ENCODE peak calls at places on chromosomes 11 and 22, in six cellular contexts. U is HCT116; T is heart left ventricle; X is HL-60; Q is naive thymus-derived CD4-positive, alpha-beta T cell; P is fibroblast of lung. J is an unnamed sample.

GRCh38 chr11:68844376-68844775 is 2.7 kb upstream of the CPT1A start:
- DNase-seq in U (no peak), T (no peak), X (no peak), Q (no peak), P (no peak), J (no peak)

GRCh38 chr11:102410382-102410784 is 42.2 kb downstream of the TMEM123 start:
- DNase-seq in U (no peak), T (no peak), X (no peak), Q (no peak), P (peak; percentile 57), J (no peak)

GRCh38 chr11:12687740-12688139 is 13.5 kb downstream of the TEAD1 start:
- DNase-seq in U (no peak), T (no peak), X (no peak), Q (no peak), P (no peak), J (no peak)

GRCh38 chr22:49618689-49618953 is 209.1 kb downstream of the BRD1 start:
- DNase-seq in U (no peak), T (no peak), X (no peak), Q (no peak), P (no peak), J (no peak)

GRCh38 chr22:48539261-48539660 is 1288.4 kb downstream of the BRD1 start:
- DNase-seq in U (no peak), T (no peak), X (no peak), Q (no peak), P (no peak), J (no peak)

GRCh38 chr11:64266339-64266738 is 15.0 kb downstream of the PLCB3 start:
- DNase-seq in U (no peak), T (no peak), X (no peak), Q (no peak), P (peak; percentile 23), J (no peak)

GRCh38 chr22:49086606-49087157 is 741.0 kb downstream of the BRD1 start:
- DNase-seq in U (no peak), T (no peak), X (no peak), Q (no peak), P (no peak), J (no peak)

GRCh38 chr11:117670924-117671323 is 126.1 kb downstream of the DSCAML1 start:
- DNase-seq in U (no peak), T (no peak), X (no peak), Q (no peak), P (no peak), J (no peak)

GRCh38 chr11:41954034-41954433 is 494.6 kb upstream of the LRRC4C start:
- DNase-seq in U (no peak), T (no peak), X (no peak), Q (no peak), P (peak; percentile 96), J (no peak)

GRCh38 chr11:10600570-10601248 is 32.2 kb upstream of the LYVE1 start:
- DNase-seq in U (no peak), T (no peak), X (no peak), Q (no peak), P (no peak), J (no peak)

GRCh38 chr22:39255449-39256185 is 10.8 kb upstream of the PDGFB start:
- DNase-seq in U (no peak), T (no peak), X (no peak), Q (no peak), P (no peak), J (no peak)
- H3K4me3 ChIP-seq in U (no peak overlapping the region), T (no peak overlapping the region), X (no peak overlapping the region), Q (no peak overlapping the region), P (no peak overlapping the region), J (no peak overlapping the region)

GRCh38 chr22:30730351-30730750 is 35.7 kb downstream of the OSBP2 start:
- DNase-seq in U (no peak), T (no peak), X (no peak), Q (no peak), P (peak; percentile 11), J (no peak)
- H3K27ac ChIP-seq in U (no peak overlapping the region), T (no peak overlapping the region), X (no peak overlapping the region), Q (no peak overlapping the region), P (no peak overlapping the region), J (no peak overlapping the region)

GRCh38 chr11:848380-848931 is 5.8 kb downstream of the TSPAN4 start:
- DNase-seq in U (no peak), T (peak; percentile 61), X (no peak), Q (peak; percentile 47), P (no peak), J (peak; percentile 46)
- H3K4me3 ChIP-seq in U (no peak overlapping the region), T (no peak overlapping the region), X (no peak overlapping the region), Q (no peak overlapping the region), P (no peak overlapping the region), J (peak overlapping the region; percentile 40)

DNA sequence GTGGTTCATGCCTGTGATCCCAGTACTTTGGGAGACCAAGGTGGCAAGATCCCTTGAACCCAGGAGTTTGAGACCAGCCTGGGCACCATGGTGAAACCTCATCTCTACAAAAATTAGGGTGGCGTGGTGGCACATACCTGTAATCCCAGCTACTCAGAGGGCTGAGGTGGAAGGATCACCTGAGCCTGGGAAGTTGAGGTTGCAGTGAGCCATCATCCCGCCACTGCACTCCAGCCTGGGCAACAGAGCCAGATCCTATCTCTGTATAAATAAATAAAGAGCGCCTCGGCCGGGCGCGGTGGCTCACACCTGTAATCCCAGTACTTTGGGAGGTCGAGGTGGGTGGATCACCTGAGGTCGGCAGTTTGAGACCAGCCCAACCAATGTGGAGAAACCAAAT is 27.9 kb downstream of the TOB2 start:
- DNase-seq in U (no peak), T (no peak), X (no peak), Q (no peak), P (no peak), J (no peak)
- H3K27ac ChIP-seq in U (no peak overlapping the region), T (peak overlapping the region; percentile 45), X (no peak overlapping the region), Q (no peak overlapping the region), P (no peak overlapping the region), J (no peak overlapping the region)

GRCh38 chr11:128766687-128767086 is 72.8 kb downstream of the FLI1 start:
- DNase-seq in U (no peak), T (peak; percentile 58), X (no peak), Q (no peak), P (peak; percentile 13), J (no peak)
- H3K4me3 ChIP-seq in U (no peak overlapping the region), T (no peak overlapping the region), X (no peak overlapping the region), Q (no peak overlapping the region), P (no peak overlapping the region), J (no peak overlapping the region)

DNA sequence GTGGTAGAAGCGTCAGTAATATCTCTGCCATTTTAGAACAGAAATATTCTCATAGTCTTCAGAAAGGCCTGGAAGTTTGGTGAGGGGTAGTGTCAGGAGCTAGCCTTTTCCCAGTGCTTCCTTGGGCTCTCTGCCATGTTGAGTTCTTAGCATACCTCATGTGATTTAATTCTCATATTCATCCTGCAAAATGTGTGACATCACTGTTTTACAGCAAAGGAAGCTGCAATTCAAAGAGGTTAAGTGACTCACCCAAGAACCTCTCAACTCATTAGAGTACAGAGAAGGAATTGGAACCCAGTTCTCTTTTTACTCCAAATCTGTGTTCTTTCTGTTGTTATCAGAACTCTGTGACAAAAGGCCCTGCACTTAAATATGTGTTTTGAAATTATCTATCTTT is 72.1 kb downstream of the RNF169 start:
- DNase-seq in U (no peak), T (no peak), X (no peak), Q (no peak), P (peak; percentile 96), J (no peak)
- H3K27ac ChIP-seq in U (no peak overlapping the region), T (no peak overlapping the region), X (no peak overlapping the region), Q (no peak overlapping the region), P (peak overlapping the region; percentile 65), J (no peak overlapping the region)

J was measured in effector memory CD4-positive, alpha-beta T cell.